ENCODE peak calls at places on chromosomes 5 and 9, in four cellular contexts. I is CD8-positive, alpha-beta T cell; Q is HFF-Myc; S is lower lobe of right lung. E is an unnamed sample.

GRCh38 chr5:32153723-32154122 is 20.4 kb downstream of the GOLPH3 start:
- DNase-seq in I (no peak), Q (no peak), S (no peak), E (no peak)

GRCh38 chr9:130870491-130871381 is 25.9 kb downstream of the QRFP start:
- DNase-seq in I (no peak), Q (no peak), S (no peak), E (no peak)

GRCh38 chr5:143924311-143924710 is 112.3 kb downstream of the HMHB1 start:
- DNase-seq in Q (no peak), S (no peak), I (no peak), E (no peak)

GRCh38 chr5:1640276-1640898 is 116.6 kb upstream of the LPCAT1 start:
- DNase-seq in Q (no peak), I (no peak), S (peak), E (no peak)

GRCh38 chr9:93825348-93826115 is 129.6 kb downstream of the BARX1 start:
- DNase-seq in S (no peak), Q (no peak), I (no peak), E (no peak)

GRCh38 chr9:114146735-114147134 is 8.6 kb upstream of the COL27A1 start:
- DNase-seq in S (no peak), Q (no peak), I (no peak), E (no peak)

GRCh38 chr5:74579215-74579614 is 61.3 kb downstream of the ENC1 start:
- DNase-seq in S (no peak), Q (no peak), I (peak), E (peak)

GRCh38 chr5:26649000-26649399 is 389.4 kb downstream of the CDH9 start:
- DNase-seq in S (no peak), I (no peak), Q (no peak), E (no peak)

GRCh38 chr5:94024101-94024500 is 282.7 kb upstream of the POU5F2 start:
- DNase-seq in Q (no peak), S (no peak), I (no peak), E (no peak)

GRCh38 chr9:99948896-99949295 is 42.4 kb downstream of the STX17 start:
- DNase-seq in Q (no peak), I (no peak), S (no peak), E (no peak)

GRCh38 chr5:96649251-96649937 is 12.8 kb upstream of the CAST start:
- DNase-seq in S (no peak), I (no peak), Q (no peak), E (no peak)

GRCh38 chr5:170963521-170963920 is 101.7 kb downstream of the RANBP17 start:
- DNase-seq in S (no peak), Q (no peak), I (no peak), E (no peak)